ENCODE peak calls at places on chromosomes 5 and 9, in four cellular contexts. U, R, O and G are unnamed samples.

GRCh38 chr9:70987986-70988385 is 133.4 kb downstream of the TRPM3 start:
- DNase-seq in U (no peak), R (no peak), O (no peak), G (peak)

GRCh38 chr9:133844876-133845658 is 106.9 kb upstream of the SARDH start:
- DNase-seq in U (peak), R (no peak), O (no peak), G (no peak)

GRCh38 chr9:131398204-131398603 is 4.3 kb downstream of the PRRC2B start:
- DNase-seq in U (peak), R (peak), O (no peak), G (no peak)

GRCh38 chr9:87359958-87360601 is 137.6 kb upstream of the DAPK1 start:
- DNase-seq in U (no peak), R (no peak), O (no peak), G (peak)

GRCh38 chr9:78871452-78872331 is 574.8 kb downstream of the PSAT1 start:
- DNase-seq in U (no peak), R (no peak), O (no peak), G (peak)

GRCh38 chr5:67380431-67380830 is 183.8 kb upstream of the CD180 start:
- DNase-seq in U (no peak), R (no peak), O (no peak), G (no peak)

GRCh38 chr5:82050955-82051354 is 79.1 kb downstream of the ATG10 start:
- DNase-seq in U (no peak), R (no peak), O (no peak), G (peak)

GRCh38 chr9:94645901-94646300 is 6.6 kb upstream of the FBP1 start:
- DNase-seq in U (no peak), R (no peak), O (no peak), G (peak)

GRCh38 chr9:136138566-136138965 is 19.9 kb upstream of the TMEM250 start:
- DNase-seq in U (no peak), R (peak), O (peak), G (no peak)

GRCh38 chr9:89714316-89714715 is 109.5 kb downstream of the GADD45G start:
- DNase-seq in U (no peak), R (no peak), O (no peak), G (no peak)

GRCh38 chr9:127546125-127546832 is 65.8 kb upstream of the STXBP1 start:
- DNase-seq in U (no peak), R (no peak), O (no peak), G (peak)

GRCh38 chr9:118121361-118121760 is 417.2 kb downstream of the TLR4 start:
- DNase-seq in U (no peak), R (no peak), O (no peak), G (no peak)

GRCh38 chr5:171418982-171419662 is at the start of gene FGF18:
- DNase-seq in U (peak), R (peak), O (peak), G (peak)

GRCh38 chr9:124004608-124005007 is 7.0 kb upstream of the LHX2 start:
- DNase-seq in U (no peak), R (no peak), O (no peak), G (no peak)

GRCh38 chr9:109811876-109812275 is 31.9 kb downstream of the PALM2AKAP2 start:
- DNase-seq in U (no peak), R (no peak), O (no peak), G (peak)

GRCh38 chr5:137036630-137037029 is 462.5 kb downstream of the SPOCK1 start:
- DNase-seq in U (no peak), R (no peak), O (peak), G (no peak)